ENCODE peak calls at places on chromosomes 11 and 22, in five cellular contexts. One of them, this sample, is unnamed.

GRCh38 chr22:38793721-38794466 is at the start of gene DNAL4:
- DNase-seq in lower lobe of right lung: peak
- DNase-seq in ovary: peak
- DNase-seq in psoas muscle: peak
- DNase-seq in Panc1: peak
- DNase-seq in this sample: peak

GRCh38 chr11:64120951-64121569 is 44.9 kb downstream of the MACROD1 start:
- DNase-seq in lower lobe of right lung: peak
- DNase-seq in ovary: no peak
- DNase-seq in psoas muscle: no peak
- DNase-seq in Panc1: no peak
- DNase-seq in this sample: no peak

GRCh38 chr11:128240546-128240945 is 346.8 kb downstream of the ETS1 start:
- DNase-seq in psoas muscle: no peak
- DNase-seq in lower lobe of right lung: no peak
- DNase-seq in Panc1: no peak
- DNase-seq in ovary: no peak
- DNase-seq in this sample: no peak

GRCh38 chr11:120384476-120384875 is 48.3 kb downstream of the ARHGEF12 start:
- DNase-seq in ovary: no peak
- DNase-seq in lower lobe of right lung: no peak
- DNase-seq in Panc1: no peak
- DNase-seq in psoas muscle: no peak
- DNase-seq in this sample: no peak

GRCh38 chr11:132158091-132158490 is 787.7 kb downstream of the NTM start:
- DNase-seq in Panc1: peak
- DNase-seq in lower lobe of right lung: no peak
- DNase-seq in psoas muscle: no peak
- DNase-seq in ovary: no peak
- DNase-seq in this sample: no peak

GRCh38 chr11:3037041-3037944 is 19.9 kb downstream of the CARS1 start:
- DNase-seq in lower lobe of right lung: peak
- DNase-seq in psoas muscle: peak
- DNase-seq in Panc1: no peak
- DNase-seq in ovary: peak
- DNase-seq in this sample: peak

GRCh38 chr11:119671048-119671447 is 58.0 kb downstream of the NECTIN1 start:
- DNase-seq in psoas muscle: peak
- DNase-seq in Panc1: no peak
- DNase-seq in ovary: peak
- DNase-seq in lower lobe of right lung: no peak
- DNase-seq in this sample: no peak

GRCh38 chr11:26245046-26245445 is 86.9 kb upstream of the ANO3 start:
- DNase-seq in Panc1: no peak
- DNase-seq in ovary: no peak
- DNase-seq in psoas muscle: no peak
- DNase-seq in lower lobe of right lung: no peak
- DNase-seq in this sample: no peak

GRCh38 chr11:63738720-63739360 is 29.7 kb downstream of the ZFTA start:
- DNase-seq in lower lobe of right lung: peak
- DNase-seq in Panc1: peak
- DNase-seq in ovary: peak
- DNase-seq in psoas muscle: peak
- DNase-seq in this sample: peak

GRCh38 chr11:43756575-43756974 is 76.0 kb downstream of the HSD17B12 start:
- DNase-seq in psoas muscle: no peak
- DNase-seq in lower lobe of right lung: no peak
- DNase-seq in Panc1: no peak
- DNase-seq in ovary: no peak
- DNase-seq in this sample: no peak

GRCh38 chr11:1134848-1135445 is 22.8 kb upstream of the MUC5AC start:
- DNase-seq in lower lobe of right lung: no peak
- DNase-seq in Panc1: no peak
- DNase-seq in psoas muscle: no peak
- DNase-seq in ovary: no peak
- DNase-seq in this sample: no peak

GRCh38 chr22:33922268-33922667 is 2.0 kb upstream of the LARGE1 start:
- DNase-seq in ovary: peak
- DNase-seq in lower lobe of right lung: no peak
- DNase-seq in psoas muscle: peak
- DNase-seq in Panc1: no peak
- DNase-seq in this sample: no peak

GRCh38 chr22:19499236-19499879 is 19.6 kb downstream of the CDC45 start:
- DNase-seq in psoas muscle: no peak
- DNase-seq in ovary: no peak
- DNase-seq in lower lobe of right lung: no peak
- DNase-seq in Panc1: no peak
- DNase-seq in this sample: no peak

GRCh38 chr11:2424811-2425495 is 19.4 kb downstream of the TRPM5 start:
- DNase-seq in Panc1: no peak
- DNase-seq in ovary: no peak
- DNase-seq in psoas muscle: no peak
- DNase-seq in lower lobe of right lung: no peak
- DNase-seq in this sample: no peak

GRCh38 chr11:104343578-104343977 is 179.6 kb upstream of the PDGFD start:
- DNase-seq in lower lobe of right lung: no peak
- DNase-seq in psoas muscle: no peak
- DNase-seq in Panc1: no peak
- DNase-seq in ovary: no peak
- DNase-seq in this sample: no peak

GRCh38 chr22:22959147-22959827 is 71.7 kb downstream of the IGLL5 start:
- DNase-seq in psoas muscle: peak
- DNase-seq in Panc1: no peak
- DNase-seq in lower lobe of right lung: no peak
- DNase-seq in ovary: peak
- DNase-seq in this sample: no peak

GRCh38 chr11:68002943-68003845 is 703 bp downstream of the UNC93B1 start:
- DNase-seq in lower lobe of right lung: peak
- DNase-seq in psoas muscle: no peak
- DNase-seq in ovary: no peak
- DNase-seq in Panc1: no peak
- DNase-seq in this sample: peak

GRCh38 chr11:121829159-121829643 is 286.8 kb downstream of the BLID start:
- DNase-seq in lower lobe of right lung: no peak
- DNase-seq in Panc1: peak
- DNase-seq in ovary: no peak
- DNase-seq in psoas muscle: peak
- DNase-seq in this sample: peak

GRCh38 chr11:29629281-29629680 is 387.5 kb downstream of the KCNA4 start:
- DNase-seq in lower lobe of right lung: no peak
- DNase-seq in Panc1: no peak
- DNase-seq in ovary: no peak
- DNase-seq in psoas muscle: no peak
- DNase-seq in this sample: no peak

GRCh38 chr22:36775589-36775965 is 342 bp downstream of the IFT27 start:
- DNase-seq in Panc1: no peak
- DNase-seq in lower lobe of right lung: peak
- DNase-seq in psoas muscle: peak
- DNase-seq in ovary: peak
- DNase-seq in this sample: no peak

GRCh38 chr22:23306438-23306921 is 126.2 kb downstream of the BCR start:
- DNase-seq in lower lobe of right lung: peak
- DNase-seq in Panc1: no peak
- DNase-seq in psoas muscle: no peak
- DNase-seq in ovary: peak
- DNase-seq in this sample: no peak

GRCh38 chr11:72562431-72562830 is 111.8 kb downstream of the PDE2A start:
- DNase-seq in ovary: no peak
- DNase-seq in psoas muscle: no peak
- DNase-seq in lower lobe of right lung: no peak
- DNase-seq in Panc1: no peak
- DNase-seq in this sample: no peak

GRCh38 chr11:123757976-123758375 is 3.7 kb upstream of the OR6X1 start:
- DNase-seq in ovary: no peak
- DNase-seq in lower lobe of right lung: no peak
- DNase-seq in Panc1: no peak
- DNase-seq in psoas muscle: no peak
- DNase-seq in this sample: no peak

GRCh38 chr11:119374632-119375394 is 6.7 kb downstream of the USP2 start:
- DNase-seq in ovary: no peak
- DNase-seq in psoas muscle: no peak
- DNase-seq in lower lobe of right lung: no peak
- DNase-seq in Panc1: no peak
- DNase-seq in this sample: no peak

GRCh38 chr11:133946018-133946417 is 10.8 kb downstream of the IGSF9B start:
- DNase-seq in Panc1: no peak
- DNase-seq in ovary: no peak
- DNase-seq in psoas muscle: no peak
- DNase-seq in lower lobe of right lung: no peak
- DNase-seq in this sample: no peak

GRCh38 chr11:45141631-45142030 is 4.8 kb upstream of the PRDM11 start:
- DNase-seq in ovary: no peak
- DNase-seq in lower lobe of right lung: no peak
- DNase-seq in Panc1: no peak
- DNase-seq in psoas muscle: no peak
- DNase-seq in this sample: no peak

GRCh38 chr22:26585104-26585790 is 4.7 kb downstream of the TPST2 start:
- DNase-seq in ovary: peak
- DNase-seq in lower lobe of right lung: peak
- DNase-seq in psoas muscle: peak
- DNase-seq in Panc1: no peak
- DNase-seq in this sample: no peak
- TF ChIP-seq CTCF in ovary: no peak
- TF ChIP-seq CTCF in lower lobe of right lung: no peak
- TF ChIP-seq CTCF in psoas muscle: no peak
- TF ChIP-seq CTCF in Panc1: no peak
- TF ChIP-seq CTCF in this sample: no peak

DNA sequence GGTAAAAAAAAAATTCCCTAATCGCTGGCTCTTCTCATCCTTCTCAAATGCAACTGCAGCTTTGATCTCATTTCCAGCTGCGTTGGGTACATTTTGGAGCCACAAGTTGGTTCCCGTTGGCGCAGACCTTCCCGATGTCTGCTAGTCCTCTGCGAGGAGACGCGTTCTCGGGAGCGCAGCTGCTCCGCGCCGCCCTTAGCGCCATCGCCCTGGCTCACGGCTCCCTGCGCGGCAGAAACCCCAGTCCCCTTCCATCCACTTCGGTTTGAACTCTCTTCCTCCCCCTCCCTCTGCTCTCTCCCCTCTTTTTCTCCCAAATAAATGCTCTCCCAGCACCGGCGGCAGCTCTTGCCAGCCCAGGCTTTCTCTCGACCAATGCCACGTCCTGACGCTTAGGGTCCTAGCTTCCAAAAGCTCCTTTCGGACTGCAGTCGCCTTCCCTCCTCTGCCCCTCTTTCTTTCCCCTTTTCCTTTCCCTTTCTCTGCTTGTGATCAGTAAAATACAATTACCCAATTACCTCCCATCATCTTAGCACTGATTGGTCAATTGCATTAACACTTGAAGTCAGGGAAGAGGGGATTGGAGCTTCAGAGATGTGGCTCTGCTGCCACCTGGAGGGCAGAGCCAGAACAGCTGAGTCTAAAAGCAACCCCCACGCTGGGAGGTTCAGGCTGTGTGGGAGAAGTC is 1165.7 kb downstream of the LRRC4C start:
- DNase-seq in lower lobe of right lung: peak
- DNase-seq in ovary: peak
- DNase-seq in Panc1: peak
- DNase-seq in psoas muscle: peak
- DNase-seq in this sample: no peak
- TF ChIP-seq CTCF in lower lobe of right lung: peak
- TF ChIP-seq CTCF in ovary: no peak
- TF ChIP-seq CTCF in Panc1: peak
- TF ChIP-seq CTCF in psoas muscle: peak
- TF ChIP-seq CTCF in this sample: peak

DNA sequence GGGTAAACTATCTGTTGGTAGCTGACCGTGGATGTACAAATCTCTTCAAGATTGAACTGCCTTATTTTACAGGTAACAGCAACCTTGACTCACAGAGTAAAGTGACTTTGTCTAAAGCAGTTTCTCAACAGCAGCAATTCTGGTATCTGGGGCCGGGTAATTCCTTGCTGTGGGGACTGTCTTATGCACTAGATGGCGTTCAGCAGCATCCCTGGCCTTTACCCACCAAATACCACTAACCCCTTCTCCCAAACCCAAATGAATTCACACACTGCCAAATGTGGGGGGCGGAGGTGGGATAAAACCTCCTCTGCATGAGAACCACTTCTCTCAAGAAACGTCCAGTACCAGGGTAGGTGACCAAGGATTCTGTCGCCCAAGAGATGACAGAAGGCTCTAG is 1.7 kb upstream of the INCENP start:
- DNase-seq in ovary: no peak
- DNase-seq in psoas muscle: no peak
- DNase-seq in lower lobe of right lung: no peak
- DNase-seq in Panc1: no peak
- DNase-seq in this sample: no peak
- TF ChIP-seq CTCF in ovary: no peak
- TF ChIP-seq CTCF in psoas muscle: no peak
- TF ChIP-seq CTCF in lower lobe of right lung: no peak
- TF ChIP-seq CTCF in Panc1: peak
- TF ChIP-seq CTCF in this sample: no peak

GRCh38 chr11:84800755-84801346 is 826.3 kb downstream of the DLG2 start:
- DNase-seq in ovary: no peak
- DNase-seq in lower lobe of right lung: no peak
- DNase-seq in Panc1: no peak
- DNase-seq in psoas muscle: no peak
- DNase-seq in this sample: no peak
- TF ChIP-seq CTCF in ovary: no peak
- TF ChIP-seq CTCF in lower lobe of right lung: no peak
- TF ChIP-seq CTCF in Panc1: peak
- TF ChIP-seq CTCF in psoas muscle: no peak
- TF ChIP-seq CTCF in this sample: no peak

GRCh38 chr11:79259800-79260199 is 181.0 kb downstream of the TENM4 start:
- DNase-seq in lower lobe of right lung: no peak
- DNase-seq in Panc1: no peak
- DNase-seq in ovary: no peak
- DNase-seq in psoas muscle: no peak
- DNase-seq in this sample: no peak
- TF ChIP-seq CTCF in lower lobe of right lung: no peak
- TF ChIP-seq CTCF in Panc1: peak
- TF ChIP-seq CTCF in ovary: no peak
- TF ChIP-seq CTCF in psoas muscle: no peak
- TF ChIP-seq CTCF in this sample: no peak

GRCh38 chr11:114192841-114193389 is 103.3 kb upstream of the NNMT start:
- DNase-seq in Panc1: no peak
- DNase-seq in ovary: no peak
- DNase-seq in lower lobe of right lung: no peak
- DNase-seq in psoas muscle: no peak
- DNase-seq in this sample: no peak
- TF ChIP-seq CTCF in Panc1: no peak
- TF ChIP-seq CTCF in ovary: no peak
- TF ChIP-seq CTCF in lower lobe of right lung: no peak
- TF ChIP-seq CTCF in psoas muscle: no peak
- TF ChIP-seq CTCF in this sample: no peak

GRCh38 chr22:26360169-26360885 is 68.7 kb upstream of the ASPHD2 start:
- DNase-seq in lower lobe of right lung: peak
- DNase-seq in ovary: peak
- DNase-seq in psoas muscle: peak
- DNase-seq in Panc1: no peak
- DNase-seq in this sample: peak
- TF ChIP-seq CTCF in lower lobe of right lung: peak
- TF ChIP-seq CTCF in ovary: peak
- TF ChIP-seq CTCF in psoas muscle: peak
- TF ChIP-seq CTCF in Panc1: peak
- TF ChIP-seq CTCF in this sample: peak

This sample was measured in CD14-positive monocyte.